ENCODE peak calls at places on chromosomes 11 and 22, in nine cellular contexts. O is stomach, L is psoas muscle, V is GM13976, Z is GM13977, C is cardiac fibroblast, A is WTC11, U is HL-60, N is endothelial cell. F is an unnamed sample.

GRCh38 chr11:129911298-129911697 is 15.9 kb upstream of the NFRKB start:
- DNase-seq in O (no peak), L (no peak), V (no peak), Z (no peak), C (peak), A (no peak), U (no peak), N (no peak), F (no peak)

GRCh38 chr22:34950480-34950879 is 115.5 kb upstream of the ISX start:
- DNase-seq in O (no peak), L (no peak), V (no peak), Z (no peak), C (no peak), A (peak), U (no peak), N (no peak), F (no peak)

GRCh38 chr11:86678296-86678695 is 5.9 kb upstream of the ME3 start:
- DNase-seq in O (no peak), L (no peak), V (no peak), Z (no peak), C (no peak), A (no peak), U (no peak), N (no peak), F (no peak)

GRCh38 chr11:46378811-46379482 is 2.5 kb upstream of the MDK start:
- DNase-seq in O (no peak), L (no peak), V (no peak), Z (peak), C (no peak), A (no peak), U (no peak), N (no peak), F (no peak)

GRCh38 chr11:27437824-27438594 is 34.6 kb downstream of the LGR4 start:
- DNase-seq in O (no peak), L (no peak), V (no peak), Z (no peak), C (no peak), A (no peak), U (no peak), N (no peak), F (no peak)

GRCh38 chr11:11148598-11148997 is 204.5 kb downstream of the CSNK2A3 start:
- DNase-seq in O (no peak), L (no peak), V (no peak), Z (no peak), C (no peak), A (no peak), U (no peak), N (no peak), F (no peak)

GRCh38 chr11:33997473-33998347 is 53.8 kb upstream of the CAPRIN1 start:
- DNase-seq in O (no peak), L (no peak), V (no peak), Z (no peak), C (no peak), A (no peak), U (no peak), N (no peak), F (no peak)

GRCh38 chr22:42214625-42215415 is 55.6 kb downstream of the TCF20 start:
- DNase-seq in O (no peak), L (peak), V (no peak), Z (no peak), C (no peak), A (no peak), U (no peak), N (no peak), F (no peak)

GRCh38 chr22:37558815-37559214 is 1.5 kb upstream of the CDC42EP1 start:
- DNase-seq in O (no peak), L (no peak), V (no peak), Z (no peak), C (no peak), A (no peak), U (no peak), N (no peak), F (no peak)

GRCh38 chr11:57274904-57275498 is 38.0 kb upstream of the APLNR start:
- DNase-seq in O (no peak), L (no peak), V (no peak), Z (no peak), C (peak), A (no peak), U (no peak), N (no peak), F (no peak)

GRCh38 chr11:132742929-132743328 is 789.4 kb downstream of the OPCML start:
- DNase-seq in O (no peak), L (no peak), V (no peak), Z (no peak), C (no peak), A (no peak), U (no peak), N (no peak), F (no peak)

GRCh38 chr22:32850591-32851517 is 49.3 kb downstream of the TIMP3 start:
- DNase-seq in O (peak), L (peak), V (no peak), Z (no peak), C (peak), A (no peak), U (no peak), N (no peak), F (no peak)

GRCh38 chr11:29024386-29024785 is 916.2 kb downstream of the METTL15 start:
- DNase-seq in O (no peak), L (no peak), V (no peak), Z (no peak), C (peak), A (no peak), U (no peak), N (no peak), F (no peak)

GRCh38 chr11:19557720-19558140 is 154.9 kb upstream of the NAV2 start:
- DNase-seq in O (peak), L (peak), V (peak), Z (peak), C (peak), A (peak), U (peak), N (peak), F (peak)

GRCh38 chr11:69480547-69481392 is 693 bp upstream of the LINC01488 start:
- DNase-seq in O (no peak), L (peak), V (no peak), Z (no peak), C (peak), A (no peak), U (no peak), N (no peak), F (no peak)

GRCh38 chr22:37571258-37571991 is 8.5 kb downstream of the LGALS2 start:
- DNase-seq in O (no peak), L (no peak), V (no peak), Z (no peak), C (no peak), A (no peak), U (no peak), N (no peak), F (no peak)

DNA sequence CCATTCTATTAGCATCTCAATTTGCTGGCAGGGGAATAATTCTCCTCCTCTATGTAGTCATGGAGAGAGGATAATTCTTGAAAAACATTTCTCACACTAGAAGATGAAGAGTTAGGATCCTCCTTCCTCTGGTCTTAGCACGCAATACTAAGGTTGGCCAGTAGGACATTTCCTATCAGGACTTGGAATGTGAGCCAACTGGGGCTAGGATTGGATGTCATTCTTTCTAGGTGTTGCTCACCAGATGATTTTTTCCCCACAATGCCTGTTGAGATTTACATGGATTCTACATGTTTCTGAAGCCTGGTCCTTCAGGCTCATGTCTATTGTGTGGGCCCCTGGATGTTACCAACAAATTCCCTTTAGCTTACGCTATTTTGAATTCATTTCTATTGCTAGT is 28.0 kb downstream of the SLN start:
- DNase-seq in O (no peak), L (no peak), V (no peak), Z (no peak), C (peak), A (peak), U (peak), N (peak), F (no peak)
- TF ChIP-seq CTCF in O (no peak), L (peak), V (no peak), Z (peak), C (peak), A (peak), U (no peak), N (peak), F (no peak)

GRCh38 chr22:50701076-50701419 is 28.4 kb downstream of the SHANK3 start:
- DNase-seq in O (no peak), L (no peak), V (no peak), Z (no peak), C (no peak), A (peak), U (no peak), N (no peak), F (no peak)

GRCh38 chr22:50700387-50701075 is 27.9 kb downstream of the SHANK3 start:
- DNase-seq in O (no peak), L (no peak), V (no peak), Z (no peak), C (no peak), A (peak), U (no peak), N (no peak), F (no peak)

GRCh38 chr22:50698546-50698945 is 25.9 kb downstream of the SHANK3 start:
- DNase-seq in O (no peak), L (peak), V (no peak), Z (no peak), C (peak), A (peak), U (no peak), N (no peak), F (no peak)

GRCh38 chr22:50699001-50699753 is 26.6 kb downstream of the SHANK3 start:
- DNase-seq in O (no peak), L (no peak), V (no peak), Z (no peak), C (no peak), A (peak), U (no peak), N (no peak), F (no peak)

DNA sequence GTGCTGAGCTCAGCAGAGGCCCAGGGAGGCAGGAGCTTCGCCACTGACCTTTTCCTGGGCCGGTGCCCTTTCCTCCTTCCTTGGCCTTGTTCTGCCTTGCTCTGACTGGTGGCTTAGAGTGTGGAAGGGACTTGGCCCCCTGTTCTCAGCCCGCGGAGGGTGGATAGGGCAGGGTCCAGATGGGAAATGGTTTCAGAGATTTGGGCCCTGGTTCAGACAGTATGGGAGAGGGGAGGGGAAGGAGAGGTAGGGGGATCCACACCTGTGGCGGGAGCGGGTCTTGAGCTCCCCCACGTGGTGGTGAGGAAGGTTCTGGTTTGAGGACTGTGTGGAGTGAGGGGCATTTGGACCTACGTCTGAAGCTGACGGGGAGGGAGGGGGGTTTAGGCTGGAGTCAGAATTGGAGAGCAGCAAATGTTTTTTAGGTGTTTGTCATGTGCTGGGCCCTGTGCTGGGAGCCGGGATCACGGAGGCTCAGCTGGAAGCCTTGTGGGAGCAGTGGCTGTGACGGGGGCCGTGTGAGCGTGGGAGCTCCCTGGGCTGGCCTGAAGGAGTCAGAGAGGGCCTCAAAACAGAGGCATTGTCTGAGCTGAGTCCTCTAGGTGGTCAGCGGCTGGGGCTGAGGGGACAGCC is 27.2 kb downstream of the SHANK3 start:
- DNase-seq in O (no peak), L (no peak), V (no peak), Z (no peak), C (no peak), A (peak), U (no peak), N (no peak), F (no peak)
- TF ChIP-seq CTCF in O (no peak), L (peak), V (no peak), Z (peak), C (no peak), A (no peak), U (no peak), N (no peak), F (peak)

DNA sequence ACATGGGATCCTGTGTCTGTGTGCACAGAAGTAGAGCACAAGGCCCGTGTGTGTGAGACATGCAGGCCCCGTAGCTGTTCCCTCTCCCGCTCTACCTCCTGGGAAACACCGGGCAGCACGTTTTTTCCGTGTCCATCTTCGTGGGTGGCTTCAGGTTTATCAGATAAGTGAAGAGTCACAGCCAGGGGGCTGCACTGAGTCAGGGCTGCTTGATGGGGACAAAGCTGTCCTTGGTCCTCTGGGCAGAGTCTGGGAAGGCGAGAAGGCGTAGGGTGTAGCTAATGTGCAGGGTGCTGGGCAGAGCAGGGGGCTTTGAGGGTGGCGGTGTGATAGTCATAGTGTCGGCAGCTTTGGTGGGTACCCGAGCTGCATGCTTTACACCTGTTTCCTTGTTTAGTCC is 23.7 kb downstream of the INCENP start:
- DNase-seq in O (peak), L (no peak), V (no peak), Z (no peak), C (no peak), A (peak), U (no peak), N (no peak), F (no peak)
- TF ChIP-seq CTCF in O (no peak), L (no peak), V (no peak), Z (no peak), C (no peak), A (no peak), U (no peak), N (no peak), F (no peak)

DNA sequence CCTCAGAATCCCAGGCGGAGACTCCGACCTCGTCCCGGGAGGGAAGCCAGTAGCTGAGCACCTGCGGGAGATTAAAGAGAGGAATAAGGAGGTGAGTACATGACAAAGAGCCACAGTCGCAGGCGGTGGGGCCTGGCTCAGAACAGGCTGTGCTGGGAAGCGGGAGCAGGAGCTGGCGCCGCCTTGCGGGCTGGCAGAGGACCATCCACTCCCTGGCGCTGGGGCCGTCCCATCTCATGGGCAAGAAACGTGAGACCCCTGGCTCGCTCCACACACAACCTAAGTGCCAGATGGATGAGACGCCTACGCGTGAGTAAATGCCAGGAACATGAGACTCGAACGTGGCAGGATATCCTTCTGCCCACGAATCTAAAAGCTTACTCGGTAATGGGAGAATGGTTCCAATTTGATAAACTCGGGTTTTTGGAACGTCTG is 6.3 kb downstream of the CEND1 start:
- DNase-seq in O (peak), L (peak), V (no peak), Z (no peak), C (peak), A (peak), U (no peak), N (peak), F (peak)
- TF ChIP-seq CTCF in O (peak), L (peak), V (no peak), Z (no peak), C (peak), A (peak), U (peak), N (peak), F (peak)

GRCh38 chr11:2837096-2837601 is 48.4 kb downstream of the CDKN1C start:
- DNase-seq in O (peak), L (peak), V (no peak), Z (no peak), C (peak), A (peak), U (no peak), N (peak), F (no peak)
- TF ChIP-seq CTCF in O (peak), L (peak), V (no peak), Z (no peak), C (peak), A (no peak), U (no peak), N (no peak), F (no peak)

GRCh38 chr11:2396471-2396870 is 4.1 kb upstream of the TSSC4 start:
- DNase-seq in O (no peak), L (no peak), V (no peak), Z (no peak), C (no peak), A (no peak), U (no peak), N (no peak), F (no peak)
- TF ChIP-seq CTCF in O (no peak), L (no peak), V (no peak), Z (no peak), C (no peak), A (no peak), U (no peak), N (no peak), F (no peak)

GRCh38 chr11:116078101-116078561 is 573.9 kb upstream of the CADM1 start:
- DNase-seq in O (no peak), L (no peak), V (peak), Z (peak), C (no peak), A (peak), U (no peak), N (peak), F (no peak)
- TF ChIP-seq CTCF in O (no peak), L (no peak), V (peak), Z (peak), C (no peak), A (peak), U (no peak), N (peak), F (peak)

DNA sequence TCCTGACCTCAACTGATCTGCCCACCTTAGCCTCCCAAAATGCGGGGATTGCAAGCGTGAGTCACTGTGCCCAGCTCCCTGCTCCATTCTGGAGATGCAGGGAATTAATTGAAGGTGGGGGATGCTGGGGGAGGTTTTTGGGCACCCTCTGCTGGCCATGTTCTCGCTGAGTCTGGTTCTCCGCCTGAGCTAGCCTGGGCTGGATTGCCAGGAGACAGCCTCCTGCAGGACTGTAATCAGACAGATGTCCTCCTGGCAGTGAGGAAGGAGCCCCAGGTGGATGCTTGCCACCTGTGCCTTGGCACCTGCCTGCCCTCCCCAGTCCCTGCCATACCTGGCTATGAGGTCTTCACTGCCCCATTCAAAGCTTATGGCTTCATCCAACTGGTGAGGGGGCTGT is 5.4 kb downstream of the MTFP1 start:
- DNase-seq in O (no peak), L (no peak), V (no peak), Z (no peak), C (no peak), A (no peak), U (no peak), N (no peak), F (no peak)
- TF ChIP-seq CTCF in O (no peak), L (no peak), V (no peak), Z (peak), C (no peak), A (no peak), U (no peak), N (no peak), F (no peak)

GRCh38 chr11:123579482-123579812 is 75.0 kb downstream of the SCN3B start:
- DNase-seq in O (no peak), L (no peak), V (no peak), Z (peak), C (no peak), A (no peak), U (no peak), N (no peak), F (no peak)

GRCh38 chr11:123578778-123579481 is 75.5 kb downstream of the SCN3B start:
- DNase-seq in O (no peak), L (no peak), V (no peak), Z (no peak), C (no peak), A (no peak), U (no peak), N (no peak), F (no peak)

GRCh38 chr11:123580137-123580536 is 74.3 kb downstream of the SCN3B start:
- DNase-seq in O (no peak), L (no peak), V (no peak), Z (no peak), C (no peak), A (no peak), U (no peak), N (no peak), F (no peak)

GRCh38 chr11:123581651-123582399 is 72.6 kb downstream of the SCN3B start:
- DNase-seq in O (no peak), L (no peak), V (no peak), Z (no peak), C (no peak), A (no peak), U (peak), N (no peak), F (no peak)

GRCh38 chr11:123580557-123581275 is 73.7 kb downstream of the SCN3B start:
- DNase-seq in O (peak), L (peak), V (peak), Z (peak), C (peak), A (peak), U (peak), N (peak), F (peak)
- TF ChIP-seq CTCF in O (peak), L (peak), V (peak), Z (peak), C (peak), A (peak), U (peak), N (peak), F (peak)

F was measured in D721Med.